ENCODE peak calls at places on chromosome 1, in seven cellular contexts. V, J, Q, A, P, F and Y are unnamed samples.

GRCh38 chr1:9438431-9439073 is 100.7 kb upstream of the SLC25A33 start:
- DNase-seq in V (peak; percentile 68), J (no peak), A (no peak), P (no peak), F (no peak), Q (peak; percentile 97), Y (peak; percentile 63)

GRCh38 chr1:234573711-234574299 is 36.2 kb downstream of the IRF2BP2 start:
- DNase-seq in P (no peak), F (no peak), Q (peak; percentile 64), V (no peak), A (no peak), J (no peak), Y (no peak)

GRCh38 chr1:1625404-1625775 is 6.6 kb upstream of the MMP23B start:
- DNase-seq in V (no peak), A (no peak), Q (no peak), P (no peak), J (peak; percentile 37), F (no peak), Y (no peak)

GRCh38 chr1:116920211-116920610 is 10.5 kb downstream of the PTGFRN start:
- DNase-seq in Q (no peak), V (no peak), J (no peak), F (no peak), P (no peak), A (no peak), Y (no peak)

GRCh38 chr1:58310469-58310868 is 236.1 kb downstream of the OMA1 start:
- DNase-seq in Q (no peak), P (no peak), A (no peak), V (no peak), F (no peak), J (no peak), Y (no peak)

GRCh38 chr1:22836846-22837245 is 126.2 kb downstream of the EPHB2 start:
- DNase-seq in Q (no peak), V (no peak), F (no peak), A (no peak), J (no peak), P (no peak), Y (no peak)

GRCh38 chr1:165281207-165281901 is 75.2 kb downstream of the LMX1A start:
- DNase-seq in A (no peak), F (no peak), P (no peak), Q (no peak), V (no peak), J (no peak), Y (no peak)

GRCh38 chr1:242132446-242132845 is 133.5 kb upstream of the MAP1LC3C start:
- DNase-seq in J (no peak), Q (no peak), V (no peak), F (no peak), A (no peak), P (no peak), Y (no peak)

GRCh38 chr1:156964431-156964830 is 44.0 kb downstream of the LRRC71 start:
- DNase-seq in Q (no peak), P (no peak), J (no peak), F (no peak), V (no peak), A (no peak), Y (no peak)

DNA sequence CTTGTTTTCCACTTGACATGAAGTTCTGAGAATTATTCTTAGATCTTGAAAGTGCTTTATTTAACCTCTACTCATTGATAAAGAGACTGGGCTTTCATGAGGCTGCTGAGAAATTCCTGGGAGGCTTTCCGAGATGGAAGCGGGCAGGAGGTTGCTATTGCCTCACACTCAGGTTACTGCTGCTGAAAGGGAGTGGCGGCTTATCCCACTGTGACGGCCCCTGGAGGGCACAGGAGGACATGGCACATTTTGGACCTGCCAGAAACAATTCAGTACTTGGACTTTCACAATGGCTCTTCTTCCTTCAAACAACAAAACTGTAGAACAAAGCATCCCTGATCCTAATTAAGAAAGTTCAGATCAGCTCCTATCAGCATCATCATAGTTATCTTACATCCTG is 16.2 kb upstream of the MARK1 start:
- DNase-seq in F (no peak), Q (peak; percentile 2), J (peak; percentile 49), P (no peak), A (no peak), V (no peak), Y (no peak)
- TF ChIP-seq CTCF in F (no peak), Q (no peak), J (no peak), P (peak; percentile 36), A (no peak), V (no peak), Y (no peak)

GRCh38 chr1:209900734-209901133 is 37.3 kb upstream of the SYT14 start:
- DNase-seq in A (no peak), V (no peak), Q (peak; percentile 58), P (no peak), J (no peak), F (no peak), Y (no peak)

GRCh38 chr1:209896346-209896745 is 41.7 kb upstream of the SYT14 start:
- DNase-seq in J (no peak), F (no peak), A (no peak), P (no peak), Q (peak; percentile 39), V (no peak), Y (no peak)

GRCh38 chr1:209895709-209896108 is 42.3 kb upstream of the SYT14 start:
- DNase-seq in V (no peak), A (no peak), P (no peak), J (no peak), Q (peak; percentile 90), F (no peak), Y (no peak)

GRCh38 chr1:209899948-209900347 is 38.1 kb upstream of the SYT14 start:
- DNase-seq in A (no peak), P (peak; percentile 34), V (no peak), F (peak; percentile 37), J (no peak), Q (no peak), Y (no peak)
- TF ChIP-seq CTCF in A (peak; percentile 64), P (peak; percentile 79), V (no peak), F (peak; percentile 24), J (no peak), Q (peak; percentile 42), Y (no peak)

GRCh38 chr1:61659061-61659460 is 65.9 kb downstream of the TM2D1 start:
- DNase-seq in J (no peak), P (no peak), Q (no peak), V (no peak), F (no peak), A (no peak), Y (no peak)
- TF ChIP-seq CTCF in J (no peak), P (peak; percentile 30), Q (peak; percentile 24), V (no peak), F (no peak), A (peak; percentile 20), Y (no peak)

GRCh38 chr1:71196685-71197084 is 115.8 kb upstream of the ZRANB2 start:
- DNase-seq in Q (peak; percentile 57), V (no peak), P (no peak), F (no peak), A (peak; percentile 1), J (no peak), Y (no peak)
- TF ChIP-seq CTCF in Q (peak; percentile 51), V (no peak), P (peak; percentile 7), F (no peak), A (peak; percentile 4), J (peak; percentile 32), Y (no peak)

GRCh38 chr1:11571906-11572616 is 82.2 kb downstream of the FBXO2 start:
- DNase-seq in Q (no peak), A (no peak), F (no peak), P (peak; percentile 34), V (no peak), J (no peak), Y (no peak)

GRCh38 chr1:11569551-11569950 is 84.7 kb downstream of the FBXO2 start:
- DNase-seq in A (no peak), Q (no peak), F (no peak), J (no peak), P (no peak), V (no peak), Y (no peak)

GRCh38 chr1:11570821-11571220 is 83.4 kb downstream of the FBXO2 start:
- DNase-seq in A (no peak), F (no peak), P (no peak), V (no peak), Q (no peak), J (no peak), Y (no peak)

GRCh38 chr1:11568687-11569086 is 85.5 kb downstream of the FBXO2 start:
- DNase-seq in J (no peak), F (no peak), A (no peak), P (no peak), V (no peak), Q (no peak), Y (no peak)

GRCh38 chr1:11569954-11570353 is 84.3 kb downstream of the FBXO2 start:
- DNase-seq in F (no peak), V (no peak), A (no peak), J (no peak), P (no peak), Q (no peak), Y (no peak)
- TF ChIP-seq CTCF in F (no peak), V (no peak), A (no peak), J (no peak), P (no peak), Q (no peak), Y (no peak)

DNA sequence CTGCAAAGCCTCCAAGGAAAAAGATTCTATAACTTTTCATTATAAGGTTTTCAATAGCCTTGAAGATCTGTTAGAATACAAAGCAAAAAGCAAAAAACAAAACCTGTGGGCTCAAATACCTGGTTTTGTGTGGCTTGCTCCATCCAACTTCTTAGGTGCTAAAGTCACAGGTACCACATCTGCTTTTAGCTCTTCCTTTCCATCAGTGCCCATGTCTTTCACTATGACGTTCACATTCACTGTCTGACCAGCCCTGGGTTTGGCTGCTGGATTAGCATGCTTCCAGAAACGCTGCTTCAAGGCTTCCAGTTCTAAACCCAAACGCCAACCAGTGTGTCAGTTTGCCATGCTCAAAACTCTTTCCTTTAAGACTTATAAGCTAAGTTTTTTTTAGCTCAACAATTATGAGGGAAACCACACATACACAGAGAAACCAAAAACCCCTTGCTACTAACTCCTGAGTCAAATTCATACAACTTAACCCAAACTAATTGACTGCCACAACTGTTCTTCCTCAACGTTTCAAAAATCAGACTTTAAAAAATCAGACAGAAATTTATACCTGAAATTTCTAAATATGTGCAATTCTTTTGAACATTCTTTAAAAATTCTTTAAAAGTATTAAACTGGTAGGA is 16.0 kb downstream of the CLSPN start:
- DNase-seq in A (no peak), F (no peak), V (no peak), J (no peak), P (no peak), Q (no peak), Y (no peak)
- TF ChIP-seq CTCF in A (no peak), F (no peak), V (no peak), J (no peak), P (no peak), Q (no peak), Y (no peak)